ENCODE peak calls at places on chromosomes 16 and 17, in five cellular contexts. One of them, this sample, is unnamed. For H3K4me1, the result is how much of the 10 kb centered on the place peaks cover.

GRCh38 chr17:9158545-9159452 is 137.5 kb downstream of the NTN1 start:
- DNase-seq in transverse colon: no peak
- DNase-seq in H1: no peak
- DNase-seq in A549: no peak
- DNase-seq in effector memory CD4-positive, alpha-beta T cell: no peak
- DNase-seq in this sample: peak

GRCh38 chr17:63848834-63849689 is 6.6 kb upstream of the SMARCD2 start:
- DNase-seq in transverse colon: peak
- DNase-seq in H1: peak
- DNase-seq in A549: peak
- DNase-seq in effector memory CD4-positive, alpha-beta T cell: peak
- DNase-seq in this sample: peak

GRCh38 chr17:79625706-79626105 is 14.9 kb upstream of the RBFOX3 start:
- DNase-seq in transverse colon: no peak
- DNase-seq in H1: no peak
- DNase-seq in A549: no peak
- DNase-seq in effector memory CD4-positive, alpha-beta T cell: no peak
- DNase-seq in this sample: no peak

GRCh38 chr16:77780378-77780837 is 8.0 kb upstream of the VAT1L start:
- DNase-seq in transverse colon: no peak
- DNase-seq in H1: no peak
- DNase-seq in A549: peak
- DNase-seq in effector memory CD4-positive, alpha-beta T cell: no peak
- DNase-seq in this sample: no peak

GRCh38 chr16:75804368-75804767 is 78.1 kb upstream of the CPHXL start:
- DNase-seq in transverse colon: no peak
- DNase-seq in H1: no peak
- DNase-seq in A549: no peak
- DNase-seq in effector memory CD4-positive, alpha-beta T cell: no peak
- DNase-seq in this sample: no peak

GRCh38 chr17:14205992-14206461 is 30.6 kb downstream of the CDRT15 start:
- DNase-seq in transverse colon: peak
- DNase-seq in H1: no peak
- DNase-seq in A549: no peak
- DNase-seq in effector memory CD4-positive, alpha-beta T cell: peak
- DNase-seq in this sample: peak

GRCh38 chr16:84015399-84015798 is 27.2 kb downstream of the SLC38A8 start:
- DNase-seq in transverse colon: no peak
- DNase-seq in H1: no peak
- DNase-seq in A549: no peak
- DNase-seq in effector memory CD4-positive, alpha-beta T cell: no peak
- DNase-seq in this sample: no peak

GRCh38 chr16:23452572-23453337 is at the start of gene COG7:
- DNase-seq in transverse colon: peak
- DNase-seq in H1: peak
- DNase-seq in A549: peak
- DNase-seq in effector memory CD4-positive, alpha-beta T cell: peak
- DNase-seq in this sample: peak

GRCh38 chr17:1484586-1485310 is 7.7 kb downstream of the MYO1C start:
- DNase-seq in transverse colon: peak
- DNase-seq in H1: no peak
- DNase-seq in A549: peak
- DNase-seq in effector memory CD4-positive, alpha-beta T cell: peak
- DNase-seq in this sample: peak

GRCh38 chr17:73003487-73003886 is 89.0 kb downstream of the SLC39A11 start:
- DNase-seq in transverse colon: no peak
- DNase-seq in H1: no peak
- DNase-seq in A549: peak
- DNase-seq in effector memory CD4-positive, alpha-beta T cell: no peak
- DNase-seq in this sample: peak

GRCh38 chr16:75019007-75019406 is 20.2 kb downstream of the ZNRF1 start:
- DNase-seq in transverse colon: no peak
- DNase-seq in H1: no peak
- DNase-seq in A549: peak
- DNase-seq in effector memory CD4-positive, alpha-beta T cell: no peak
- DNase-seq in this sample: no peak

GRCh38 chr16:3149193-3149530 is 14.3 kb downstream of the ZNF213 start:
- DNase-seq in transverse colon: no peak
- DNase-seq in H1: no peak
- DNase-seq in A549: no peak
- DNase-seq in effector memory CD4-positive, alpha-beta T cell: no peak
- DNase-seq in this sample: no peak

GRCh38 chr17:77541995-77542394 is 401.2 kb downstream of the SEC14L1 start:
- DNase-seq in transverse colon: no peak
- DNase-seq in H1: no peak
- DNase-seq in A549: no peak
- DNase-seq in effector memory CD4-positive, alpha-beta T cell: no peak
- DNase-seq in this sample: no peak

GRCh38 chr17:1643293-1643998 is 2.1 kb downstream of the SCARF1 start:
- DNase-seq in transverse colon: peak
- DNase-seq in H1: no peak
- DNase-seq in A549: peak
- DNase-seq in effector memory CD4-positive, alpha-beta T cell: peak
- DNase-seq in this sample: peak

GRCh38 chr17:57490890-57491289 is 234.6 kb downstream of the MSI2 start:
- DNase-seq in transverse colon: no peak
- DNase-seq in H1: no peak
- DNase-seq in A549: no peak
- DNase-seq in effector memory CD4-positive, alpha-beta T cell: no peak
- DNase-seq in this sample: no peak

GRCh38 chr16:28532940-28533647 is 5.7 kb downstream of the NUPR1 start:
- DNase-seq in transverse colon: no peak
- DNase-seq in H1: no peak
- DNase-seq in A549: no peak
- DNase-seq in effector memory CD4-positive, alpha-beta T cell: no peak
- DNase-seq in this sample: no peak

DNA sequence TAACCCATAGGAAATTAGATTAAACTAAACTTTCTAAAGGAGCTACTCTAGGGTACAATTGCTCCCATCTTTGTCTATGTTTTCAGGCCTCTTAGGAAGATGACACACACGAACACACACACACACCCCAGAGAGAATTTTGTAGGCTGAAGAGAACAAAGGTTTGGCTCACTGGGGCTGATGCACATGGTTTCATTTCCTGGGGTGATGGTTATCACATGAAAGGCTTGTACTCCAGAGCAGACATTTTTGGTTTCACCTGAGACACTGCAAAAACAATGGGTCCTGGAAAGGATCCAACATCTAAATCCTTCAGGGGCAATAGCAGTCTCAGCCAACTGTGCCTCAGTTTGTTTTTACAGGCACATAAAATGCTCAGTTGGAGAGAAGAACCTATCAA is 62.8 kb downstream of the GRB7 start:
- DNase-seq in transverse colon: peak
- DNase-seq in H1: no peak
- DNase-seq in A549: no peak
- DNase-seq in effector memory CD4-positive, alpha-beta T cell: peak
- DNase-seq in this sample: peak
- H3K4me1 ChIP-seq in transverse colon: under half
- H3K4me1 ChIP-seq in H1: under half
- H3K4me1 ChIP-seq in A549: under half
- H3K4me1 ChIP-seq in effector memory CD4-positive, alpha-beta T cell: under half
- H3K4me1 ChIP-seq in this sample: under half

GRCh38 chr17:28723159-28723835 is 2.7 kb downstream of the TLCD1 start:
- DNase-seq in transverse colon: no peak
- DNase-seq in H1: no peak
- DNase-seq in A549: no peak
- DNase-seq in effector memory CD4-positive, alpha-beta T cell: no peak
- DNase-seq in this sample: no peak
- H3K4me1 ChIP-seq in transverse colon: half or more
- H3K4me1 ChIP-seq in H1: under half
- H3K4me1 ChIP-seq in A549: half or more
- H3K4me1 ChIP-seq in effector memory CD4-positive, alpha-beta T cell: half or more
- H3K4me1 ChIP-seq in this sample: under half

DNA sequence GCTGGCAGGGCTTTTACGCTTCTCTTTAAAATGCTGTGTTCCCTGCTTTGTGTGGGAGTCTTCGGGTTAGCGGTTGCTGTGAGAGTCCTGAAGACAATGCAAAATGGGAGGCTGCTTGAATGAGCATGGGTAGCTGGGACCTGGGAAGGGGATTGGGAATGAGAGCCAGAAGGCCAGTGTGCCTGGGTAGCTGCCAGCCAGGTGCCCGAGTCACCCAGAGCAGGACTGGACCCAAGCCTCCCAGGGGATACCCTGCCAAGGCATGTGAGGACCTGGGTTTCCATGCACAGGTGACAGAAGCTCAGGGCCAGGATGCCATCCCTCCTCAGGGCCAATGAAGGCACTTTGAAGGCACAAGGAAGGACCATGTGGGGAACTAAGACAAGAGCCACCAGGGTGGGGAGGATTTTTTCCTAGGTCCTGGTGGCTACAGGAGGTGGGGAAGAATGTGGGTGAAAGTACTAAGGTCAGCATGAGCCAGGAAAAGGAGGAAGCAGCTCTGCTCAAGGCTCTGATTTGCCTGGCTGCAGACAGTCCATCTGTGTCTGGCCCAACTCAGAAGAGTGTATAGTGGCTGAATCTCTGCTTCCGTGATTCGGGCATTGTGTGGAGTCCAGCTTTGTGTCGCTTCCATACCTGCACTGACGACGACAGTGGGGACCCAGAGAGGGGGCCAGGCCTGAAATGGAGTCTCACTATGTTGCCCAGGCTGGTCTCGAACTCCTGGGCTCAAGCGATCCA is 20.5 kb downstream of the TMEM94 start:
- DNase-seq in transverse colon: no peak
- DNase-seq in H1: no peak
- DNase-seq in A549: no peak
- DNase-seq in effector memory CD4-positive, alpha-beta T cell: no peak
- DNase-seq in this sample: peak
- H3K4me1 ChIP-seq in transverse colon: under half
- H3K4me1 ChIP-seq in H1: under half
- H3K4me1 ChIP-seq in A549: under half
- H3K4me1 ChIP-seq in effector memory CD4-positive, alpha-beta T cell: under half
- H3K4me1 ChIP-seq in this sample: under half

GRCh38 chr17:70128727-70129238 is 40.5 kb upstream of the KCNJ2 start:
- DNase-seq in transverse colon: no peak
- DNase-seq in H1: no peak
- DNase-seq in A549: no peak
- DNase-seq in effector memory CD4-positive, alpha-beta T cell: no peak
- DNase-seq in this sample: no peak

GRCh38 chr17:70127221-70127873 is 42.0 kb upstream of the KCNJ2 start:
- DNase-seq in transverse colon: no peak
- DNase-seq in H1: no peak
- DNase-seq in A549: no peak
- DNase-seq in effector memory CD4-positive, alpha-beta T cell: no peak
- DNase-seq in this sample: no peak

GRCh38 chr17:70123193-70123592 is 46.1 kb upstream of the KCNJ2 start:
- DNase-seq in transverse colon: no peak
- DNase-seq in H1: no peak
- DNase-seq in A549: no peak
- DNase-seq in effector memory CD4-positive, alpha-beta T cell: no peak
- DNase-seq in this sample: no peak

GRCh38 chr17:70121136-70121535 is 46.1 kb downstream of the KCNJ16 start:
- DNase-seq in transverse colon: no peak
- DNase-seq in H1: no peak
- DNase-seq in A549: no peak
- DNase-seq in effector memory CD4-positive, alpha-beta T cell: no peak
- DNase-seq in this sample: no peak

GRCh38 chr17:70124723-70125122 is 44.6 kb upstream of the KCNJ2 start:
- DNase-seq in transverse colon: no peak
- DNase-seq in H1: no peak
- DNase-seq in A549: no peak
- DNase-seq in effector memory CD4-positive, alpha-beta T cell: no peak
- DNase-seq in this sample: no peak
- H3K4me1 ChIP-seq in transverse colon: under half
- H3K4me1 ChIP-seq in H1: under half
- H3K4me1 ChIP-seq in A549: under half
- H3K4me1 ChIP-seq in effector memory CD4-positive, alpha-beta T cell: under half
- H3K4me1 ChIP-seq in this sample: under half

DNA sequence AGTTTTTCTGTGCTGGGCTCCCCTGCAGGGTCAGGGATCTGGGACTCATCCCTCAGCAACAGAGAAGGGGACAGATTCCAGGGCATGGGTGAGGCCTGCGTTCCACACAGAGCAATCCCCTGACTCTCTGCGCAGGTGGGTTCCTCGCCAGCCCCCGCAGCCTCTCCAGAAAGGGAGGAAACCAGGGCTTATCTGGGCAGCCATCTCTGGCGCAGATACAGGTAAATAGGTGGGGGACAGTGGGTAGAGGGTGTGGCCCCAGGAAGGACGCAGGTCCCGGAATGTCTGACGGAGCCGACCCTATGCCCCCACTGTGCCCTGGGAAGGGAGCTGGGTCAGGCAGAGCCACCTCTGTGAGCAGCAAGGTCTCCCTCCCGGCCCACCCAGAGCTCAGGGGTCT is 23.2 kb downstream of the PIEZO1 start:
- DNase-seq in transverse colon: peak
- DNase-seq in H1: no peak
- DNase-seq in A549: no peak
- DNase-seq in effector memory CD4-positive, alpha-beta T cell: no peak
- DNase-seq in this sample: no peak
- H3K4me1 ChIP-seq in transverse colon: half or more
- H3K4me1 ChIP-seq in H1: under half
- H3K4me1 ChIP-seq in A549: under half
- H3K4me1 ChIP-seq in effector memory CD4-positive, alpha-beta T cell: half or more
- H3K4me1 ChIP-seq in this sample: under half

GRCh38 chr16:14285542-14286380 is 214.6 kb downstream of the MRTFB start:
- DNase-seq in transverse colon: peak
- DNase-seq in H1: peak
- DNase-seq in A549: peak
- DNase-seq in effector memory CD4-positive, alpha-beta T cell: peak
- DNase-seq in this sample: peak
- H3K4me1 ChIP-seq in transverse colon: under half
- H3K4me1 ChIP-seq in H1: under half
- H3K4me1 ChIP-seq in A549: under half
- H3K4me1 ChIP-seq in effector memory CD4-positive, alpha-beta T cell: under half
- H3K4me1 ChIP-seq in this sample: under half

GRCh38 chr17:37213927-37214326 is 161.9 kb upstream of the C17orf78 start:
- DNase-seq in transverse colon: no peak
- DNase-seq in H1: no peak
- DNase-seq in A549: no peak
- DNase-seq in effector memory CD4-positive, alpha-beta T cell: no peak
- DNase-seq in this sample: no peak
- H3K4me1 ChIP-seq in transverse colon: under half
- H3K4me1 ChIP-seq in H1: under half
- H3K4me1 ChIP-seq in A549: under half
- H3K4me1 ChIP-seq in effector memory CD4-positive, alpha-beta T cell: under half
- H3K4me1 ChIP-seq in this sample: under half